ENCODE peak calls at places on chromosomes 16 and 17, in four cellular contexts. A, C, X and O are unnamed samples.

GRCh38 chr17:79970576-79971068 is 65.0 kb downstream of the TBC1D16 start:
- DNase-seq in A (no peak), C (no peak), X (peak; percentile 82), O (no peak)

GRCh38 chr16:89409161-89409711 is 81.1 kb downstream of the ANKRD11 start:
- DNase-seq in X (no peak), C (no peak), A (no peak), O (no peak)

GRCh38 chr17:29664743-29665479 is 42.2 kb upstream of the CORO6 start:
- DNase-seq in X (no peak), A (peak; percentile 37), C (no peak), O (no peak)

GRCh38 chr16:87791295-87792204 is 25.8 kb upstream of the KLHDC4 start:
- DNase-seq in X (no peak), A (no peak), C (no peak), O (no peak)

GRCh38 chr17:57714660-57715059 is 30.4 kb downstream of the CCDC182 start:
- DNase-seq in A (no peak), C (no peak), X (no peak), O (no peak)

GRCh38 chr16:77374384-77374783 is 60.5 kb downstream of the ADAMTS18 start:
- DNase-seq in C (no peak), A (no peak), X (no peak), O (no peak)

GRCh38 chr17:17495448-17496188 is 577 bp downstream of the RASD1 start:
- DNase-seq in A (no peak), C (peak; percentile 40), X (no peak), O (no peak)

GRCh38 chr16:49608095-49608494 is 234.5 kb downstream of the C16orf78 start:
- DNase-seq in C (no peak), A (no peak), X (no peak), O (no peak)

GRCh38 chr17:49390548-49391324 is 23.9 kb downstream of the PHB1 start:
- DNase-seq in A (no peak), X (peak; percentile 80), C (no peak), O (no peak)

GRCh38 chr16:80198265-80198994 is 342.4 kb upstream of the DYNLRB2 start:
- DNase-seq in C (no peak), X (no peak), A (no peak), O (no peak)

GRCh38 chr17:75024686-75025397 is 12.4 kb downstream of the MRPL58 start:
- DNase-seq in A (no peak), C (no peak), X (no peak), O (no peak)

GRCh38 chr17:68176770-68177169 is 71.1 kb upstream of the AMZ2 start:
- DNase-seq in A (no peak), C (no peak), X (no peak), O (no peak)

GRCh38 chr17:72373910-72374741 is 253.3 kb downstream of the SOX9 start:
- DNase-seq in X (no peak), A (no peak), C (no peak), O (no peak)

GRCh38 chr16:3793161-3793576 is 75.8 kb upstream of the TRAP1 start:
- DNase-seq in C (peak; percentile 60), A (no peak), X (no peak), O (no peak)

GRCh38 chr17:45127209-45127582 is 5.1 kb downstream of the PLCD3 start:
- DNase-seq in A (no peak), X (no peak), C (no peak), O (no peak)

GRCh38 chr17:7466644-7467341 is 12.6 kb downstream of the ZBTB4 start:
- DNase-seq in A (no peak), X (no peak), C (peak; percentile 84), O (no peak)

GRCh38 chr17:20158580-20158979 is 149.4 kb downstream of the SPECC1 start:
- DNase-seq in A (no peak), C (no peak), X (no peak), O (no peak)

GRCh38 chr16:61820398-61820797 is 215.8 kb downstream of the CDH8 start:
- DNase-seq in C (no peak), A (peak; percentile 2), X (no peak), O (no peak)

GRCh38 chr17:19705771-19706770 is 10.3 kb downstream of the SLC47A2 start:
- DNase-seq in C (no peak), A (no peak), X (no peak), O (no peak)

GRCh38 chr17:28887871-28888471 is 9.6 kb downstream of the FLOT2 start:
- DNase-seq in C (no peak), A (no peak), X (peak; percentile 56), O (no peak)

GRCh38 chr16:1548234-1548633 is 14.8 kb downstream of the TMEM204 start:
- DNase-seq in C (no peak), X (no peak), A (no peak), O (no peak)

GRCh38 chr17:14871921-14872320 is 393.2 kb downstream of the PMP22 start:
- DNase-seq in C (no peak), X (no peak), A (peak; percentile 31), O (no peak)

GRCh38 chr17:74354123-74354522 is 7.5 kb downstream of the BTBD17 start:
- DNase-seq in X (peak; percentile 58), C (no peak), A (no peak), O (no peak)

GRCh38 chr17:12666718-12667117 is 1.0 kb downstream of the MYOCD start:
- DNase-seq in X (no peak), A (no peak), C (no peak), O (no peak)

GRCh38 chr17:67608691-67609090 is 109.0 kb upstream of the NOL11 start:
- DNase-seq in X (no peak), C (no peak), A (no peak), O (peak; percentile 30)

GRCh38 chr17:61551255-61551742 is 39.7 kb downstream of the NACA2 start:
- DNase-seq in X (peak; percentile 58), A (peak; percentile 7), C (no peak), O (peak; percentile 5)

GRCh38 chr17:59796138-59796537 is 88.7 kb downstream of the VMP1 start:
- DNase-seq in C (no peak), X (no peak), A (no peak), O (no peak)

GRCh38 chr17:3532106-3532858 is 25.3 kb downstream of the TRPV3 start:
- DNase-seq in C (no peak), A (no peak), X (no peak), O (no peak)

GRCh38 chr17:29163563-29163962 is 16.6 kb downstream of the MYO18A start:
- DNase-seq in A (no peak), C (no peak), X (no peak), O (no peak)

GRCh38 chr16:75264531-75264998 is 13.1 kb upstream of the BCAR1 start:
- DNase-seq in A (no peak), C (no peak), X (no peak), O (no peak)

GRCh38 chr17:48556534-48557401 is 11.9 kb upstream of the HOXB2 start:
- DNase-seq in C (no peak), X (no peak), A (no peak), O (no peak)

GRCh38 chr17:79811036-79811887 is 14.4 kb upstream of the CBX8 start:
- DNase-seq in X (peak; percentile 72), A (no peak), C (no peak), O (no peak)

GRCh38 chr17:76075364-76076099 is 951 bp downstream of the GALR2 start:
- DNase-seq in X (no peak), A (no peak), C (no peak), O (no peak)
- H3K4me3 ChIP-seq in X (no peak overlapping the region), A (no peak overlapping the region), C (no peak overlapping the region), O (no peak overlapping the region)

GRCh38 chr17:81285179-81285878 is 9.8 kb downstream of the SLC38A10 start:
- DNase-seq in X (no peak), A (no peak), C (peak; percentile 45), O (no peak)
- H3K4me3 ChIP-seq in X (no peak overlapping the region), A (peak overlapping the region; percentile 18), C (peak overlapping the region; percentile 31), O (peak overlapping the region; percentile 11)

DNA sequence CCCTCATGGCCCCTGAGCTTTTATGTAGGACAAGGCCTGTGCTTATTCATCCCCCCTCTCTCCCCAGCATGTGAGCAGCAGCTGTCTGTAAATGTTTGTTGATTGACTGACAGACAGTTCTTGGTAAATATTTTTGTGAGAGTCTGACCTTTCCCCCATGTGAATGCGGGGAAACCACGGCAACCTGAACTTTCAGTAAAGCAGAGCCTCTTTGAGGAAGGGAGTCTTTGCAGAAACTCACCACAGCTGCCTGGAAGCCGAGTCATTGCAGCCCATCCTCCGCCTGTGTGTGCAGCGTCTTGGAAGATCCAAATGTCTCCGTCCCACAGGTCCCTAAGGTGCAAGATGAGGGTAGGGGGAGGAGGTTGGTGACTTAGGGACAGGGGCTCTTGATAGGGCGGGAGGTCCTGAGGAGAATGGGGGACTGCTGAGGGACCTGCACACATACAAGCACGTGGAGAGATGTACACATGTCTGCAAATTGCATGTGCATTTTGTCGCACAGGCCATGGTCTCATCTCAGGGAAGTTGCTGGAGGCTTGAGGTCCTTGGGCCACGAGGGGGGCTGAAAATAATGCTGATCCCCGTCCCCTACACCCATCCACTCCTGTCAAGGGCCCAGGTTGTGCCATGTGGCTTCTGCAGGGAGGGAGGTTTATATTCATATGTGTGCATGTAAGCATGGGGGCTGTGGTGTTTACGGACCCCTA is 22.9 kb upstream of the IL21R start:
- DNase-seq in C (no peak), X (no peak), A (no peak), O (no peak)
- H3K4me3 ChIP-seq in C (no peak overlapping the region), X (no peak overlapping the region), A (no peak overlapping the region), O (no peak overlapping the region)

DNA sequence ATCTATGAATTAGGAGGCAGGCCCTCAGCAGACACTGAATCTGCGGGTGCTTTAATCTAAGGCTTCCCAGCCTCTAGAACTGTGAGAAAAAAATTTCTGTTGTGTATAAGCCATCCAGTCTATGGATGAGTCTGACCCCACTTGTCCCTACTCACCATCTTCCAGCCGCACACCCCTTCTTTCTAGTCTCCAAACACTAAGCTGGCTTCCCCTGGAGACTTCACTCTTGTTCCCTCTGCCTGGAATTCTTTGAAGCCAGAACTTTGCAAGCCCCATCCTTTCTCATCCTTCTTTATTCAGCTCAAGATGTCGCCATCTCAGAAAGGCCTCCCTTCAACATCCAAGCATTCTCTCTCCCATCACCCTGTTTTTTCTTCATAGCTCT is 586 bp upstream of the NUP93 start:
- DNase-seq in C (no peak), X (peak; percentile 10), A (no peak), O (no peak)
- H3K4me3 ChIP-seq in C (peak overlapping the region; percentile 75), X (peak overlapping the region; percentile 92), A (peak overlapping the region; percentile 83), O (peak overlapping the region; percentile 98)

DNA sequence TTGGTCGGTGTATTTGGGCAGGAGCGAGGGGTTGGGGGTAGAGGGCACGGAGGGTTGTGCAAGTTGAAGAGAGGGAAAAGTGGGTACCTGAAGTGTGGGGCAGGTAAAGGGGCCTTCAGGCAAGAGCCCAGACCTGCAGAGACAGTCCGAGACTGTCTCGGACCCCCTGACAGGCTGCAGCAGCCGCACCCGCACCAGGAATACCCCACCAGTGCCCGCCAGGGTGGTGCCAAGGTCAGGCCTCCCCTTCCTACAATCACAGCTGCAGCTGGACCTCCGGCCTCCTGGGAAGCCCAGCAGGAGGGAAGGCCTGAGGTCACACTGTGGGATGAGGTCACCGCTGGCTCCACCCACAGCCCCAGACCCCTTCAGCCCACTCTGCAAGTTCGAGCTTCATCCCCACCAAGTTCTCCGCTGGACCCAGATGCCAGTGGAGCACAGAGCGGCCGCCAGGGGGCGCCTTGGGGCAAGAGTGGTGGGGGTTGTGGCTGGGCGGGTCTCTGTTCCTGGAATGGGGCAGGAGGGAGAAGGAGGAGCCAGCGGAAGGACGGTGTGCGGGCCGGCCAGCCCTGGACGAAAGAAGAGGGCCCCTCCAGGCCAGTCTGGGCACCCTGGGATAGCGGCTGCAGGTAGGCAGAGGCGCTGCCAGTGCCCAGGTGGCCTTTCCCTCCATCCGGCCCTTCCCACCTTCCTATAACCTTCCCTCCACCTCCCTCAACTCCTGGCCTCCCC is at the start of gene HSD3B7:
- DNase-seq in X (peak; percentile 69), C (peak; percentile 93), A (peak; percentile 30), O (no peak)
- H3K4me3 ChIP-seq in X (no peak within 1 kb of the TSS), C (peak within 1 kb of the TSS; percentile 42), A (peak within 1 kb of the TSS; percentile 47), O (peak within 1 kb of the TSS; percentile 44)

GRCh38 chr17:2363318-2363717 is 26.0 kb downstream of the SGSM2 start:
- DNase-seq in C (no peak), A (no peak), X (no peak), O (no peak)
- H3K4me3 ChIP-seq in C (no peak overlapping the region), A (no peak overlapping the region), X (no peak overlapping the region), O (no peak overlapping the region)